ENCODE peak calls at places on chromosomes 7 and 10, in eight cellular contexts. One of them, this sample, is unnamed.

GRCh38 chr10:42941245-42941644 is 135.6 kb upstream of the RET start:
- DNase-seq in endothelial cell of umbilical vein: no peak
- DNase-seq in K562: no peak
- DNase-seq in A549: no peak
- DNase-seq in NB4: no peak
- DNase-seq in HCT116: no peak
- DNase-seq in H1: peak
- DNase-seq in GM12878: no peak
- DNase-seq in this sample: no peak

GRCh38 chr7:101792051-101792651 is 25.3 kb upstream of the CUX1 start:
- DNase-seq in endothelial cell of umbilical vein: no peak
- DNase-seq in K562: no peak
- DNase-seq in A549: no peak
- DNase-seq in NB4: no peak
- DNase-seq in HCT116: no peak
- DNase-seq in H1: no peak
- DNase-seq in GM12878: no peak
- DNase-seq in this sample: no peak

GRCh38 chr10:61942997-61943457 is 41.5 kb downstream of the ARID5B start:
- DNase-seq in endothelial cell of umbilical vein: peak
- DNase-seq in K562: no peak
- DNase-seq in A549: no peak
- DNase-seq in NB4: no peak
- DNase-seq in HCT116: no peak
- DNase-seq in H1: no peak
- DNase-seq in GM12878: no peak
- DNase-seq in this sample: no peak

GRCh38 chr7:38280707-38281106 is 7.3 kb upstream of the TARP start:
- DNase-seq in endothelial cell of umbilical vein: no peak
- DNase-seq in K562: no peak
- DNase-seq in A549: no peak
- DNase-seq in NB4: no peak
- DNase-seq in HCT116: no peak
- DNase-seq in H1: no peak
- DNase-seq in GM12878: no peak
- DNase-seq in this sample: no peak

GRCh38 chr7:47792521-47793121 is 155.6 kb downstream of the PKD1L1 start:
- DNase-seq in endothelial cell of umbilical vein: peak
- DNase-seq in K562: no peak
- DNase-seq in A549: no peak
- DNase-seq in NB4: peak
- DNase-seq in HCT116: peak
- DNase-seq in H1: no peak
- DNase-seq in GM12878: no peak
- DNase-seq in this sample: no peak

GRCh38 chr10:63707254-63707910 is 186.2 kb downstream of the REEP3 start:
- DNase-seq in endothelial cell of umbilical vein: peak
- DNase-seq in K562: peak
- DNase-seq in A549: peak
- DNase-seq in NB4: peak
- DNase-seq in HCT116: peak
- DNase-seq in H1: no peak
- DNase-seq in GM12878: peak
- DNase-seq in this sample: peak

GRCh38 chr10:102779680-102780079 is 35.9 kb downstream of the WBP1L start:
- DNase-seq in endothelial cell of umbilical vein: no peak
- DNase-seq in K562: peak
- DNase-seq in A549: no peak
- DNase-seq in NB4: no peak
- DNase-seq in HCT116: no peak
- DNase-seq in H1: no peak
- DNase-seq in GM12878: no peak
- DNase-seq in this sample: no peak

GRCh38 chr7:148912758-148913541 is 28.9 kb upstream of the EZH2 start:
- DNase-seq in endothelial cell of umbilical vein: no peak
- DNase-seq in K562: no peak
- DNase-seq in A549: no peak
- DNase-seq in NB4: no peak
- DNase-seq in HCT116: peak
- DNase-seq in H1: no peak
- DNase-seq in GM12878: peak
- DNase-seq in this sample: no peak

GRCh38 chr10:116110736-116111135 is 162.3 kb downstream of the GFRA1 start:
- DNase-seq in endothelial cell of umbilical vein: no peak
- DNase-seq in K562: no peak
- DNase-seq in A549: no peak
- DNase-seq in NB4: no peak
- DNase-seq in HCT116: no peak
- DNase-seq in H1: no peak
- DNase-seq in GM12878: no peak
- DNase-seq in this sample: no peak

GRCh38 chr7:25982684-25983083 is 169.3 kb upstream of the NFE2L3 start:
- DNase-seq in endothelial cell of umbilical vein: no peak
- DNase-seq in K562: no peak
- DNase-seq in A549: no peak
- DNase-seq in NB4: no peak
- DNase-seq in HCT116: no peak
- DNase-seq in H1: no peak
- DNase-seq in GM12878: no peak
- DNase-seq in this sample: no peak

GRCh38 chr10:59176241-59177030 is at the start of gene PHYHIPL:
- DNase-seq in endothelial cell of umbilical vein: no peak
- DNase-seq in K562: no peak
- DNase-seq in A549: peak
- DNase-seq in NB4: no peak
- DNase-seq in HCT116: no peak
- DNase-seq in H1: peak
- DNase-seq in GM12878: no peak
- DNase-seq in this sample: peak

GRCh38 chr7:47402941-47403340 is 179.0 kb downstream of the TNS3 start:
- DNase-seq in endothelial cell of umbilical vein: no peak
- DNase-seq in K562: no peak
- DNase-seq in A549: no peak
- DNase-seq in NB4: no peak
- DNase-seq in HCT116: no peak
- DNase-seq in H1: no peak
- DNase-seq in GM12878: no peak
- DNase-seq in this sample: no peak

GRCh38 chr7:90421648-90422047 is 18.4 kb downstream of the CLDN12 start:
- DNase-seq in endothelial cell of umbilical vein: no peak
- DNase-seq in K562: no peak
- DNase-seq in A549: no peak
- DNase-seq in NB4: no peak
- DNase-seq in HCT116: no peak
- DNase-seq in H1: no peak
- DNase-seq in GM12878: no peak
- DNase-seq in this sample: no peak

GRCh38 chr7:41695661-41696322 is 7.1 kb downstream of the INHBA start:
- DNase-seq in endothelial cell of umbilical vein: no peak
- DNase-seq in K562: no peak
- DNase-seq in A549: peak
- DNase-seq in NB4: no peak
- DNase-seq in HCT116: no peak
- DNase-seq in H1: no peak
- DNase-seq in GM12878: no peak
- DNase-seq in this sample: no peak

GRCh38 chr7:115689941-115690340 is 340.6 kb downstream of the TFEC start:
- DNase-seq in endothelial cell of umbilical vein: no peak
- DNase-seq in K562: no peak
- DNase-seq in A549: no peak
- DNase-seq in NB4: no peak
- DNase-seq in HCT116: no peak
- DNase-seq in H1: no peak
- DNase-seq in GM12878: no peak
- DNase-seq in this sample: no peak

GRCh38 chr7:150897502-150898474 is 45.5 kb downstream of the AOC1 start:
- DNase-seq in endothelial cell of umbilical vein: no peak
- DNase-seq in K562: peak
- DNase-seq in A549: no peak
- DNase-seq in NB4: peak
- DNase-seq in HCT116: no peak
- DNase-seq in H1: no peak
- DNase-seq in GM12878: no peak
- DNase-seq in this sample: no peak

GRCh38 chr10:116715396-116715795 is 27.0 kb downstream of the HSPA12A start:
- DNase-seq in endothelial cell of umbilical vein: no peak
- DNase-seq in K562: no peak
- DNase-seq in A549: no peak
- DNase-seq in NB4: no peak
- DNase-seq in HCT116: no peak
- DNase-seq in H1: no peak
- DNase-seq in GM12878: no peak
- DNase-seq in this sample: no peak

GRCh38 chr10:101444058-101444457 is 90.1 kb downstream of the BTRC start:
- DNase-seq in endothelial cell of umbilical vein: peak
- DNase-seq in K562: no peak
- DNase-seq in A549: peak
- DNase-seq in NB4: peak
- DNase-seq in HCT116: no peak
- DNase-seq in H1: no peak
- DNase-seq in GM12878: no peak
- DNase-seq in this sample: peak

DNA sequence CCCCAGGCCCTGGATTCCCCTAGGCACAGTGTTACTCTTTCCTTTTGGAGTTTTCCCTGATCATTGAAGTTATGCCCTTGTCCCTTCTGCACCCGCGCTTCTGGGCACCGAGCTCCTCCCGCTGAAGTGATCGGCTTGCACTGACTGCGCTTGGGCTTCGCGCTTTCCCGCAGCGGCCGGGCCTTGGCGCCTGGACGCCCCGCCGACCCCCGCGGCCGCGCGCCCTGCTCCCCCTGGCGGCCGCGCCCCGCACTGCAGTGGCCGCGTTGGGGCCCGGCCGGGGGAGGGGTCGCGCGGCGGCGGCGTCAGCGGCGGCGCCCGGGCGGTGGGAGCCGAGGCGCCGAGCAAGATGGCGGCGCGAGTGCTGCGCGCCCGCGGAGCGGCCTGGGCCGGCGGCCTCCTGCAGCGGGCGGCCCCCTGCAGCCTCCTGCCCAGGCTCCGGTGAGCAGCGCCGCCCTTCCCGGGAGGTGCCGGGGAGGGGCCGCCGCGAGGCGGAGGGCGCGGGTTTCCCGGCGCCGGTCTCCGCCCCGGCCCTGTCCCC is at the start of gene NIPSNAP2:
- DNase-seq in endothelial cell of umbilical vein: peak
- DNase-seq in K562: peak
- DNase-seq in A549: peak
- DNase-seq in NB4: peak
- DNase-seq in HCT116: peak
- DNase-seq in H1: peak
- DNase-seq in GM12878: no peak
- DNase-seq in this sample: no peak
- TF ChIP-seq POLR2A in endothelial cell of umbilical vein: peak
- TF ChIP-seq POLR2A in K562: no peak
- TF ChIP-seq POLR2A in A549: peak
- TF ChIP-seq POLR2A in NB4: peak
- TF ChIP-seq POLR2A in HCT116: no peak
- TF ChIP-seq POLR2A in H1: peak
- TF ChIP-seq POLR2A in GM12878: peak
- TF ChIP-seq POLR2A in this sample: no peak

GRCh38 chr7:22319424-22320403 is 37.2 kb downstream of the RAPGEF5 start:
- DNase-seq in endothelial cell of umbilical vein: no peak
- DNase-seq in K562: no peak
- DNase-seq in A549: no peak
- DNase-seq in NB4: no peak
- DNase-seq in HCT116: no peak
- DNase-seq in H1: no peak
- DNase-seq in GM12878: no peak
- DNase-seq in this sample: no peak
- TF ChIP-seq MAX in endothelial cell of umbilical vein: no peak
- TF ChIP-seq MAX in K562: no peak
- TF ChIP-seq MAX in A549: no peak
- TF ChIP-seq MAX in NB4: no peak
- TF ChIP-seq MAX in HCT116: no peak
- TF ChIP-seq MAX in H1: no peak
- TF ChIP-seq MAX in GM12878: no peak
- TF ChIP-seq MAX in this sample: no peak

GRCh38 chr7:155837126-155837479 is 24.8 kb upstream of the SHH start:
- DNase-seq in endothelial cell of umbilical vein: no peak
- DNase-seq in K562: no peak
- DNase-seq in A549: no peak
- DNase-seq in NB4: no peak
- DNase-seq in HCT116: no peak
- DNase-seq in H1: no peak
- DNase-seq in GM12878: no peak
- DNase-seq in this sample: no peak

GRCh38 chr7:155834486-155835048 is 22.3 kb upstream of the SHH start:
- DNase-seq in endothelial cell of umbilical vein: no peak
- DNase-seq in K562: no peak
- DNase-seq in A549: no peak
- DNase-seq in NB4: no peak
- DNase-seq in HCT116: no peak
- DNase-seq in H1: no peak
- DNase-seq in GM12878: no peak
- DNase-seq in this sample: no peak

GRCh38 chr7:155833651-155834050 is 21.4 kb upstream of the SHH start:
- DNase-seq in endothelial cell of umbilical vein: no peak
- DNase-seq in K562: no peak
- DNase-seq in A549: no peak
- DNase-seq in NB4: no peak
- DNase-seq in HCT116: no peak
- DNase-seq in H1: no peak
- DNase-seq in GM12878: no peak
- DNase-seq in this sample: no peak

GRCh38 chr7:155836216-155837125 is 24.2 kb upstream of the SHH start:
- DNase-seq in endothelial cell of umbilical vein: no peak
- DNase-seq in K562: no peak
- DNase-seq in A549: no peak
- DNase-seq in NB4: no peak
- DNase-seq in HCT116: no peak
- DNase-seq in H1: no peak
- DNase-seq in GM12878: no peak
- DNase-seq in this sample: no peak

GRCh38 chr7:155835446-155836215 is 23.4 kb upstream of the SHH start:
- DNase-seq in endothelial cell of umbilical vein: no peak
- DNase-seq in K562: no peak
- DNase-seq in A549: no peak
- DNase-seq in NB4: no peak
- DNase-seq in HCT116: no peak
- DNase-seq in H1: no peak
- DNase-seq in GM12878: no peak
- DNase-seq in this sample: no peak
- TF ChIP-seq POLR2A in endothelial cell of umbilical vein: no peak
- TF ChIP-seq POLR2A in K562: no peak
- TF ChIP-seq POLR2A in A549: no peak
- TF ChIP-seq POLR2A in NB4: no peak
- TF ChIP-seq POLR2A in HCT116: no peak
- TF ChIP-seq POLR2A in H1: no peak
- TF ChIP-seq POLR2A in GM12878: no peak
- TF ChIP-seq POLR2A in this sample: no peak

DNA sequence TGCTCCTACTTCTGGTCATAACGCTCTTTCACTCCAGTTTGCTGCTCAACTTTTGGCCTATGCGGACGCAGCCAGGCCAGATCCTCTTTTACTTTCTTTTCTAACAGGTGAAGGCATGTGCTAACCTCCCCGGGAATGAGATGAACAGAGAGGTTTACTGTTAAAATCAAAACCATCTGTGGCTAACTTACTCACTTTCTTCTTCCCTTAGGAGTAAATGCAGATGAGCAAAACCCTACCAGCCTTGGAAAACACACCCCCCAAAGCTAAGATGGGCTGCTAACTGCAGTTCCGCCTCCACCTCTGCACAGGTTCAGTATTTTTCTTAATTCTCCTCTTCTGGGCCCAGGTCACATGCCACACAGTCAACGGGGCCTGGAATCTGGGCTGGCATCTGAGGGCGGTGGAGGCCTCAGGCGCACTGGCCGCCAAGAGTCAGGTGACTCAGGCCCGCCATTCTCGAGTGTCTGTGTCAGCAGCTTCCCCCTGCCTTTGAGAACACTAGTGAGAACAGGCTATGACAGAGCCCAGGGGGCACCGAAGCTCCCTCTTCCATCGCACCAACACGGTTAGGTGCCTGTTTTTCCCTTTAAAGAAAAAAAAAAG is 11.1 kb downstream of the FAM53B start:
- DNase-seq in endothelial cell of umbilical vein: no peak
- DNase-seq in K562: no peak
- DNase-seq in A549: no peak
- DNase-seq in NB4: no peak
- DNase-seq in HCT116: no peak
- DNase-seq in H1: no peak
- DNase-seq in GM12878: peak
- DNase-seq in this sample: no peak
- TF ChIP-seq MAX in endothelial cell of umbilical vein: no peak
- TF ChIP-seq MAX in K562: no peak
- TF ChIP-seq MAX in A549: no peak
- TF ChIP-seq MAX in NB4: no peak
- TF ChIP-seq MAX in HCT116: no peak
- TF ChIP-seq MAX in H1: no peak
- TF ChIP-seq MAX in GM12878: no peak
- TF ChIP-seq MAX in this sample: no peak